ENCODE peak calls at places on chromosome 21, in four cellular contexts. B, M, H and N are unnamed samples.

GRCh38 chr21:35475768-35476167 is 426.7 kb upstream of the RUNX1 start:
- DNase-seq in B (no peak), M (no peak), H (peak), N (no peak)

GRCh38 chr21:18155508-18156193 is 89.0 kb upstream of the CHODL start:
- DNase-seq in B (no peak), M (no peak), H (no peak), N (no peak)

GRCh38 chr21:37341254-37341960 is 25.2 kb upstream of the DYRK1A start:
- DNase-seq in B (no peak), M (no peak), H (peak), N (no peak)

GRCh38 chr21:43188181-43188580 is 19.4 kb downstream of the CRYAA start:
- DNase-seq in B (no peak), M (no peak), H (no peak), N (peak)

GRCh38 chr21:36204980-36205379 is 48.4 kb downstream of the DOP1B start:
- DNase-seq in B (no peak), M (no peak), H (no peak), N (no peak)

GRCh38 chr21:42784276-42784675 is 95.1 kb downstream of the WDR4 start:
- DNase-seq in B (no peak), M (no peak), H (no peak), N (no peak)

GRCh38 chr21:34807146-34807880 is 138.5 kb downstream of the CLIC6 start:
- DNase-seq in B (no peak), M (peak), H (no peak), N (no peak)

GRCh38 chr21:42311816-42312625 is 3.2 kb downstream of the TFF3 start:
- DNase-seq in B (no peak), M (no peak), H (no peak), N (no peak)

GRCh38 chr21:35617491-35617890 is 442.8 kb downstream of the SETD4 start:
- DNase-seq in B (no peak), M (no peak), H (no peak), N (no peak)

GRCh38 chr21:33943293-33943692 is 27.7 kb upstream of the ATP5PO start:
- DNase-seq in B (no peak), M (no peak), H (no peak), N (no peak)

GRCh38 chr21:45562965-45563364 is 20.7 kb upstream of the SLC19A1 start:
- DNase-seq in B (no peak), M (no peak), H (no peak), N (no peak)
- TF ChIP-seq NR3C1 in B (no peak), M (no peak), H (no peak), N (no peak)

DNA sequence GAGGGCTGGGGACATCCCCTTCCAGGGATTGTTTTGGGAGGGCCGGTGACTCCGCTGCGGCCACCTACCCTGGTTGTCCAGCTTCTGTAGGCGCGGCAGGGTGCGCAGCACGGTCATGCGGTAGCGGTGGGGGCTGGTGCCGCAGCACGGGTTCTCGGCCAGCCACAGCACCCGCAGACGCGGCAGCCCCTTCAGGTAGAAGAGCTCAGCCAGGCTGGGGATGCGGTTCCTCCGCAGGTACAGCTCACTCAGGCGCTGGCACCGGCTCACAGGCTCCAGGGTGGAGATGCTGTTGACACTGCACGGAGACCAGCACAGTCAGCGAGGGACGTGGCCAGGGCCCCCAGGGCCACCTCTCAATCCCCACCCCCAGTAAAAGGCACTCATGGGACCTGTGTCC is 6.2 kb downstream of the CFAP410 start:
- DNase-seq in B (no peak), M (no peak), H (no peak), N (no peak)
- TF ChIP-seq NR3C1 in B (no peak), M (no peak), H (no peak), N (no peak)

GRCh38 chr21:44836666-44837471 is 19.0 kb upstream of the SUMO3 start:
- DNase-seq in B (peak), M (peak), H (peak), N (no peak)
- TF ChIP-seq NR3C1 in B (no peak), M (no peak), H (no peak), N (no peak)

DNA sequence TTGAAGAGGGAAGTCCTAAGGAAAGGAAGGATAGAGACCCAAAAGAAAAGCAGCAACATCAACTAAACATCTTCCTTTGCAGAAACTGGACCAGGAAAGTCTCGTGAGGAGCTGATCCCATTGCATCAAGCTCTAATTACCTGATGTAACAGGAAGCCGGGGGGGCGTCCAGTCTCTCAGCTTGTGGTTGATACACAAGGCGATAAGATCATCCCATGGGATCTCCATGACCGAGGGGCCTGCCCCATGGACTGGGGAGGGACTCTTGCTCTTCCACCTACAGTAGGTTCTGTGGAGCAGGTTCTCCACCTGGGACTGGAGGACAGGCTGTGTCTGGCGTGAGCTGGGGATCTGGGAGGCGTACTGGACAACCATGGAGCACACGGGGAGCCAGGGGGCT is 14.8 kb upstream of the LSS start:
- DNase-seq in B (no peak), M (no peak), H (no peak), N (no peak)
- TF ChIP-seq NR3C1 in B (no peak), M (no peak), H (no peak), N (no peak)

DNA sequence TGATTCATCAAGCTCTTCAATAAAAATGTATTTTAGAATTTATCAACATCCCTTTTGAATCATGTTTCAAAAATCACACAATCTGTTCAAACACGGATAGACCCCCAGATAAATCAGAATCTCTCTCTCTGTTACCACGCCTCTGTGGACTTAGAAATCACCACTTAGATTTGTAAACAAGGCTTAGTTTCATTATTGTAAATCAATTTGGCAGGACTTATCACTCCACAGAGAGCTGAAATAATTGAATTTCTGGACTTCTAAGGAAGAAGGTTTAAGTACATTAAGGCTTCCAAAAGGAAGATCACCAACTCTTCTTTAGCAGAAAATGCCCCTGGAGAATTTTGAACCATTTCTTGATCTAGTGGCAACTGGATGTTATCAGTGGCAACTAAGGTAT is 100.4 kb downstream of the APP start:
- DNase-seq in B (no peak), M (no peak), H (no peak), N (no peak)
- TF ChIP-seq NR3C1 in B (no peak), M (no peak), H (no peak), N (no peak)